ENCODE peak calls at places on chromosomes 6 and 20, in eight cellular contexts. I is activated naive CD8-positive, alpha-beta T cell treated with anti-CD3 and anti-CD28 coated beads for 36 hours; N is GM19239; D is stimulated activated CD8-positive, alpha-beta memory T cell treated with anti-CD3 and anti-CD28 coated beads, Interleukin-7, amount 100 ng/mL, for 48 hours; C is GM12865; E is memory B cell; J is T-helper 22 cell; W is brain microvascular endothelial cell. A is an unnamed sample.

GRCh38 chr6:56046576-56046975 is 171.2 kb upstream of the BMP5 start:
- DNase-seq in D (no peak), E (no peak), J (no peak), N (no peak), I (no peak), C (no peak), W (peak), A (no peak)

GRCh38 chr20:59831901-59832240 is 101.6 kb downstream of the SYCP2 start:
- DNase-seq in I (no peak), E (no peak), C (no peak), N (no peak), W (no peak), D (no peak), J (no peak), A (no peak)

GRCh38 chr6:71383891-71384489 is 95.4 kb downstream of the OGFRL1 start:
- DNase-seq in D (no peak), N (no peak), C (peak), I (no peak), W (peak), J (no peak), E (no peak), A (peak)

GRCh38 chr20:24764825-24765224 is 184.2 kb upstream of the CST7 start:
- DNase-seq in J (no peak), C (no peak), W (no peak), I (no peak), D (no peak), E (no peak), N (no peak), A (no peak)

GRCh38 chr20:53524589-53525311 is 68.9 kb downstream of the ZNF217 start:
- DNase-seq in C (no peak), N (no peak), D (no peak), E (no peak), J (no peak), W (no peak), I (no peak), A (no peak)

GRCh38 chr6:76003115-76003514 is 69.3 kb downstream of the IMPG1 start:
- DNase-seq in J (no peak), E (no peak), C (no peak), D (no peak), N (no peak), W (no peak), I (no peak), A (no peak)

GRCh38 chr20:3209023-3209945 is at the start of gene ITPA:
- DNase-seq in D (peak), N (peak), C (peak), E (peak), J (peak), I (peak), W (peak), A (peak)

GRCh38 chr6:35077006-35077712 is 64.0 kb downstream of the TCP11 start:
- DNase-seq in I (no peak), N (no peak), C (no peak), E (no peak), J (no peak), D (no peak), W (no peak), A (no peak)

GRCh38 chr20:47551841-47552240 is 50.2 kb downstream of the NCOA3 start:
- DNase-seq in N (no peak), D (no peak), E (no peak), I (no peak), J (no peak), C (no peak), W (peak), A (no peak)

GRCh38 chr6:104940881-104941693 is 15.8 kb upstream of the LIN28B start:
- DNase-seq in J (no peak), W (no peak), C (peak), E (no peak), I (peak), N (peak), D (no peak), A (no peak)

GRCh38 chr20:45998761-45999160 is 9.9 kb upstream of the MMP9 start:
- DNase-seq in I (no peak), C (no peak), J (no peak), D (no peak), E (no peak), W (no peak), N (no peak), A (no peak)

A was measured in NCI-H526.